ENCODE peak calls at places on chromosomes 16 and 17, in ten cellular contexts. K is tibial artery; E is heart right ventricle; I is CD8-positive, alpha-beta T cell; X is psoas muscle; T is mammary epithelial cell; S is upper lobe of right lung; M is right cardiac atrium; W is neural progenitor cell; G is body of pancreas. O is an unnamed sample. For H3K9me3, the result is how much of the 10 kb centered on the place peaks cover.

GRCh38 chr16:1534021-1535020 is 855 bp downstream of the TMEM204 start:
- DNase-seq in K (no peak), G (no peak), S (no peak), E (peak), I (no peak), M (peak), T (no peak), X (peak), W (no peak), O (no peak)

GRCh38 chr17:3935140-3935542 is 18.9 kb upstream of the P2RX1 start:
- DNase-seq in W (peak), X (peak), E (peak), K (no peak), I (no peak), M (peak), S (peak), T (peak), G (peak), O (peak)

GRCh38 chr17:6098466-6099180 is 28.4 kb downstream of the WSCD1 start:
- DNase-seq in S (peak), E (no peak), K (peak), G (peak), X (peak), W (peak), I (no peak), M (no peak), T (no peak), O (no peak)

GRCh38 chr17:2055494-2056220 is 754 bp downstream of the HIC1 start:
- DNase-seq in W (no peak), K (no peak), X (peak), G (peak), I (peak), S (no peak), T (no peak), E (peak), M (peak), O (no peak)

GRCh38 chr16:91484-91883 is 13.5 kb downstream of the MPG start:
- DNase-seq in S (no peak), X (no peak), W (no peak), G (no peak), E (no peak), M (peak), I (no peak), K (no peak), T (no peak), O (no peak)

GRCh38 chr17:82231562-82232321 is 2.9 kb downstream of the SLC16A3 start:
- DNase-seq in X (peak), S (peak), T (no peak), E (peak), W (peak), M (peak), I (no peak), K (peak), G (peak), O (peak)

GRCh38 chr17:59533694-59534093 is 31.7 kb upstream of the DHX40 start:
- DNase-seq in G (no peak), E (no peak), S (no peak), I (no peak), K (no peak), W (no peak), X (no peak), T (no peak), M (no peak), O (no peak)

GRCh38 chr17:18991531-18992315 is 12.8 kb downstream of the FAM83G start:
- DNase-seq in K (no peak), S (no peak), G (no peak), I (no peak), T (no peak), W (no peak), X (no peak), E (no peak), M (peak), O (no peak)

GRCh38 chr17:40075216-40076100 is 12.7 kb downstream of the THRA start:
- DNase-seq in I (peak), W (peak), S (peak), M (peak), X (peak), E (peak), G (peak), K (peak), T (peak), O (peak)

GRCh38 chr17:32569171-32570080 is 82.6 kb downstream of the CDK5R1 start:
- DNase-seq in G (no peak), I (no peak), M (no peak), K (no peak), X (no peak), T (peak), W (no peak), S (no peak), E (no peak), O (no peak)

GRCh38 chr16:85623997-85624601 is 11.0 kb downstream of the GSE1 start:
- DNase-seq in S (no peak), T (no peak), K (no peak), X (no peak), G (no peak), E (no peak), W (no peak), I (no peak), M (no peak), O (no peak)

GRCh38 chr16:84594725-84595038 is 23.2 kb downstream of the COTL1 start:
- DNase-seq in I (no peak), E (no peak), T (no peak), W (no peak), G (no peak), X (peak), M (no peak), S (peak), K (no peak), O (no peak)

GRCh38 chr17:80913928-80914821 is 77.5 kb upstream of the CHMP6 start:
- DNase-seq in M (no peak), X (no peak), T (no peak), S (peak), I (no peak), W (no peak), K (no peak), G (no peak), E (no peak), O (no peak)

GRCh38 chr17:45353047-45353446 is 36.2 kb upstream of the MAP3K14 start:
- DNase-seq in M (no peak), T (no peak), W (no peak), E (no peak), X (no peak), I (no peak), G (no peak), S (peak), K (no peak), O (no peak)

GRCh38 chr17:13393841-13394710 is 207.7 kb downstream of the HS3ST3A1 start:
- DNase-seq in G (no peak), T (peak), W (no peak), X (no peak), I (no peak), S (no peak), K (no peak), E (no peak), M (no peak), O (no peak)

GRCh38 chr16:57826706-57827625 is 24.7 kb upstream of the KIFC3 start:
- DNase-seq in I (no peak), W (no peak), S (no peak), E (peak), G (peak), M (peak), T (no peak), X (peak), K (no peak), O (no peak)

GRCh38 chr17:39212200-39212810 is 12.2 kb downstream of the RPL19 start:
- DNase-seq in W (no peak), G (no peak), T (no peak), X (no peak), E (no peak), K (peak), M (peak), I (no peak), S (no peak), O (no peak)

GRCh38 chr17:880871-881269 is 98.7 kb downstream of the NXN start:
- DNase-seq in S (no peak), X (no peak), K (no peak), W (no peak), E (no peak), T (no peak), G (no peak), I (no peak), M (no peak), O (no peak)

GRCh38 chr16:19169081-19169639 is 1.1 kb downstream of the SYT17 start:
- DNase-seq in K (no peak), T (no peak), M (no peak), S (no peak), E (peak), W (no peak), G (peak), I (no peak), X (peak), O (no peak)

GRCh38 chr16:11597268-11597690 is 10.6 kb upstream of the LITAF start:
- DNase-seq in E (no peak), M (no peak), I (no peak), X (peak), W (no peak), S (no peak), G (peak), K (peak), T (no peak), O (no peak)

GRCh38 chr16:77219437-77219836 is 20.2 kb downstream of the SYCE1L start:
- DNase-seq in I (no peak), T (no peak), K (no peak), M (no peak), W (no peak), X (no peak), E (no peak), S (no peak), G (no peak), O (no peak)

GRCh38 chr17:49365667-49366066 is 3.6 kb upstream of the ZNF652 start:
- DNase-seq in I (no peak), W (peak), M (no peak), E (no peak), X (no peak), S (no peak), K (no peak), T (no peak), G (no peak), O (no peak)

GRCh38 chr16:4820652-4821051 is 18.2 kb upstream of the ROGDI start:
- DNase-seq in E (peak), K (no peak), G (no peak), S (no peak), W (no peak), M (no peak), X (no peak), T (no peak), I (no peak), O (no peak)

GRCh38 chr16:14309906-14310305 is 238.8 kb downstream of the MRTFB start:
- DNase-seq in X (peak), G (no peak), I (no peak), T (peak), M (peak), E (no peak), S (no peak), W (no peak), K (no peak), O (no peak)

GRCh38 chr16:63913278-63913677 is 1208.6 kb downstream of the CDH11 start:
- DNase-seq in K (no peak), M (no peak), W (no peak), T (no peak), I (no peak), X (no peak), E (no peak), S (no peak), G (no peak), O (no peak)
- H3K9me3 ChIP-seq in K (under half), M (under half), W (under half), T (under half), I (under half), X (under half), E (under half), S (under half), G (under half), O (under half)

DNA sequence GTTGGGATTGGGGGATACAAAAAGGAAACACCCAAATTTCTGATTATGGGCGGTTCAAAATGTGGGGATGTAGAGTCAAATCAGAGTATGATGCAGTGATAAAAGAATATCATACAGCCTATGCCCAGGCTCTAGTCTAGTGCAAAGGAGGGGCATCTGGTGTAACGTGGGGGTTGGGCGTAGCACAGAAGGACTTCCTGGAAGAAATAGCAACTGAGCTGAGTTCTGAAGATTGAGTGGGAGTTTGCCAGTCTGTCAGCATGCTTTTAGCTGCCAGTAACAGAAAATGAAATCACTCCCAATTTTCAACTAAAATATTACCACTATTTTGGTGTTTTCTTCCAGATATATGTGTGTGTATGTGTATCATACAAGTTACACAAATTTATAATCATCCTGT is 196.9 kb downstream of the SPECC1 start:
- DNase-seq in E (no peak), G (no peak), T (no peak), S (no peak), X (no peak), K (no peak), W (no peak), I (no peak), M (no peak), O (no peak)
- H3K27ac ChIP-seq in E (no peak), G (no peak), T (peak), S (no peak), X (no peak), K (peak), W (no peak), I (no peak), M (no peak), O (no peak)

GRCh38 chr16:3408561-3409197 is 7.7 kb downstream of the ZNF174 start:
- DNase-seq in K (no peak), S (no peak), G (no peak), W (no peak), M (no peak), I (no peak), E (no peak), T (no peak), X (no peak), O (no peak)

GRCh38 chr16:3413730-3414379 is 12.8 kb downstream of the ZNF174 start:
- DNase-seq in I (no peak), S (no peak), K (no peak), M (no peak), W (no peak), X (no peak), T (no peak), G (no peak), E (no peak), O (no peak)
- H3K9me3 ChIP-seq in I (under half), S (half or more), K (half or more), M (under half), W (under half), X (half or more), T (under half), G (under half), E (half or more), O (half or more)

GRCh38 chr17:35705705-35706104 is 25.7 kb upstream of the RASL10B start:
- DNase-seq in I (no peak), G (no peak), X (no peak), M (no peak), T (no peak), E (no peak), W (no peak), K (no peak), S (no peak), O (no peak)

GRCh38 chr17:35713069-35713728 is 18.2 kb upstream of the RASL10B start:
- DNase-seq in K (peak), W (no peak), M (no peak), G (peak), X (no peak), T (no peak), I (no peak), E (no peak), S (no peak), O (no peak)

GRCh38 chr17:35708149-35708548 is 23.3 kb upstream of the RASL10B start:
- DNase-seq in S (no peak), X (no peak), E (no peak), K (no peak), G (no peak), T (no peak), W (no peak), I (no peak), M (no peak), O (no peak)

GRCh38 chr17:35708951-35709350 is 22.5 kb upstream of the RASL10B start:
- DNase-seq in I (no peak), E (no peak), S (no peak), G (no peak), M (no peak), X (no peak), T (no peak), W (no peak), K (no peak), O (no peak)

DNA sequence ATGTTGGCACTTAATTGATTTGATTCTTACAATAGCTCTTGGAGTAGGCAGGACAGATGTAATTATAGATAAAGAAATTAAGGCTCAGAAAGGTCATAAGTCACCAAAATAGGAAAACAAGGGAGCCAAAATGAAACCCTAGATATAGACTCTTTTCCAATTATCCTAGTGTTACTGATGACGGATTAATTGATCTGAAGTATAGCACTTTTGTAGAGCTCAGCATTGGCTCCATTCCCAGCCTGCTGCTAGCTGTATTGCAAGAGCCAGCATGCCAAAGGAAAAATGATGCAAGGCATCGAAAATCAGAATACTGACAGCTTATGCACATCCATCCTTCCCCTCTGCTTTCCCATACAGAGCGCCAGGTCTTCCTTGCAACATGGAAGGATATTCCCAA is 21.6 kb upstream of the RASL10B start:
- DNase-seq in T (no peak), W (no peak), S (no peak), K (no peak), X (no peak), M (no peak), E (no peak), G (no peak), I (no peak), O (no peak)
- H3K27ac ChIP-seq in T (no peak), W (no peak), S (no peak), K (no peak), X (peak), M (no peak), E (no peak), G (no peak), I (no peak), O (no peak)

GRCh38 chr16:70482624-70483023 is 28.2 kb downstream of the FCSK start:
- DNase-seq in S (no peak), X (no peak), I (no peak), M (no peak), T (peak), W (no peak), G (no peak), K (no peak), E (no peak), O (no peak)
- H3K9me3 ChIP-seq in S (under half), X (under half), I (under half), M (under half), T (under half), W (under half), G (under half), K (under half), E (under half), O (under half)

DNA sequence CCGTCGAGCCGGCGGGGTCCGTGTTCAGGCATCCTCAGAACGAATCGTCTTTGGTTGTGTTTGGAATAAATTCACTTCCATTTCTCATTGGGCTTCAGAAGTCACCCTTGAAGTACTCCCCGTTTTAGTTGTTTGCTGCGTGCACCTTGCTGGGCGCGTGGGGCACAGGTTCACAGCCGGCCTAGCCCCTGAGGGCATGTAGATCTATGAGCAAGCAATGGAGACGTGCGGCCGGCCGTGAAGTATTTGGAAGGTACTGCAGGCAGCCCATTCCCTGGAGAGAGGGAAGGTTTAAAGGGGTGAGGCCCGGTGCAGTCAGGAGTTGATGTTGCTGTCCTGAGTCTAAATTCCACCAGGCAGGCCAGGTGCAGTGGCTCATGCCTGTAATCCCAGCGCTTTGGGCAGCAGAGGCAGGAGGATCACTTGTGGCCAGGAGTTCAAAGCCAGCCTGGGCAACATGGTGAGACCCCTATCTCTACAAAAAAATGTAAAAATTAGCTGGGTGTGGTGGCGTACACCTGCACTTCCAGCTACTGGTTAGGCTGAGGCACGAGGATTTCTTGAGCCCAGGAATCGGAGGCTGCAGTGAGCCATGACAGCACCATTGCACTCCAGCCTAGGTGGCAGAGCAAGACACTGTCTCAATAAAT is 725 bp downstream of the ACSF3 start:
- DNase-seq in X (no peak), S (no peak), I (no peak), T (peak), G (no peak), E (no peak), W (peak), K (no peak), M (no peak), O (peak)
- H3K27ac ChIP-seq in X (peak), S (peak), I (peak), T (peak), G (peak), E (peak), W (no peak), K (peak), M (no peak), O (no peak)

GRCh38 chr17:70067104-70067503 is 7.9 kb upstream of the KCNJ16 start:
- DNase-seq in G (no peak), K (no peak), T (no peak), X (no peak), I (no peak), W (no peak), E (no peak), S (no peak), M (no peak), O (no peak)
- H3K9me3 ChIP-seq in G (under half), K (under half), T (under half), X (under half), I (under half), W (under half), E (under half), S (under half), M (under half), O (under half)

GRCh38 chr16:72467157-72467759 is 295.3 kb upstream of the PMFBP1 start:
- DNase-seq in I (no peak), E (no peak), K (no peak), X (no peak), S (no peak), T (peak), M (no peak), W (peak), G (no peak), O (no peak)

GRCh38 chr16:72469932-72470331 is 298.0 kb upstream of the PMFBP1 start:
- DNase-seq in K (no peak), G (no peak), I (no peak), X (no peak), S (no peak), E (no peak), T (no peak), W (no peak), M (no peak), O (no peak)

GRCh38 chr16:72464052-72464451 is 292.1 kb upstream of the PMFBP1 start:
- DNase-seq in K (no peak), T (no peak), I (no peak), E (no peak), G (no peak), W (no peak), M (no peak), X (no peak), S (no peak), O (no peak)

GRCh38 chr16:72468582-72468981 is 296.6 kb upstream of the PMFBP1 start:
- DNase-seq in G (no peak), E (no peak), I (no peak), M (no peak), K (no peak), W (no peak), S (no peak), T (no peak), X (no peak), O (no peak)

GRCh38 chr16:72464597-72465368 is 292.8 kb upstream of the PMFBP1 start:
- DNase-seq in S (no peak), M (no peak), K (no peak), I (no peak), G (no peak), T (no peak), X (no peak), E (no peak), W (no peak), O (no peak)
- H3K27ac ChIP-seq in S (no peak), M (no peak), K (no peak), I (no peak), G (no peak), T (no peak), X (no peak), E (no peak), W (no peak), O (no peak)

GRCh38 chr16:88285514-88285822 is 97.3 kb upstream of the ZNF469 start:
- DNase-seq in S (no peak), X (no peak), M (no peak), E (no peak), T (no peak), W (no peak), I (no peak), G (no peak), K (no peak), O (no peak)
- H3K9me3 ChIP-seq in S (under half), X (under half), M (under half), E (under half), T (under half), W (under half), I (under half), G (under half), K (under half), O (under half)

O was measured in left lung.